ENCODE peak calls at places on chromosomes 6 and 20, in ten cellular contexts. O is T-helper 1 cell; A is smooth muscle cell of the brain vasculature; F is stimulated activated CD4-positive, alpha-beta T cell treated with anti-CD3 and anti-CD28 coated beads, Interleukin-1b, Interleukin-23, amount 100 ng/mL, for 4 hours; K is Calu3; R is HS-27A; M is NCI-H1092 treated with DMSO at 0.1 percent for 48 hours; W is fibroblast of mammary gland; Y is heart left ventricle; D is KG1. N is an unnamed sample.

GRCh38 chr6:158560787-158561246 is 926 bp downstream of the TMEM181 start:
- DNase-seq in Y (no peak), M (no peak), A (no peak), O (no peak), F (no peak), R (no peak), W (no peak), K (peak; percentile 16), D (no peak), N (no peak)

GRCh38 chr6:12585497-12585958 is 131.0 kb upstream of the PHACTR1 start:
- DNase-seq in R (no peak), W (no peak), K (no peak), O (no peak), A (no peak), M (no peak), D (no peak), Y (peak; percentile 43), F (no peak), N (no peak)

GRCh38 chr20:33601016-33601415 is 61.1 kb upstream of the C20orf144 start:
- DNase-seq in A (no peak), W (no peak), R (no peak), K (no peak), Y (no peak), O (no peak), M (no peak), F (no peak), D (no peak), N (no peak)

GRCh38 chr6:155313602-155314091 is 637 bp downstream of the TFB1M start:
- DNase-seq in K (no peak), A (no peak), W (peak; percentile 35), F (no peak), Y (no peak), O (no peak), R (peak; percentile 20), M (peak; percentile 39), D (peak; percentile 72), N (peak; percentile 16)

GRCh38 chr20:51622004-51622874 is 79.7 kb upstream of the NFATC2 start:
- DNase-seq in Y (no peak), W (no peak), R (no peak), A (no peak), O (no peak), K (no peak), M (no peak), F (no peak), D (no peak), N (no peak)

GRCh38 chr20:10337291-10337690 is 96.7 kb downstream of the MKKS start:
- DNase-seq in O (no peak), R (no peak), D (no peak), W (peak; percentile 82), M (no peak), K (no peak), Y (no peak), A (no peak), F (no peak), N (no peak)

GRCh38 chr6:113969888-113970807 is 800 bp downstream of the HDAC2 start:
- DNase-seq in K (peak; percentile 60), D (no peak), F (no peak), O (peak; percentile 34), W (peak; percentile 29), Y (peak; percentile 62), A (no peak), R (no peak), M (peak; percentile 39), N (no peak)

GRCh38 chr20:5482791-5483190 is 166.0 kb upstream of the PROKR2 start:
- DNase-seq in F (no peak), R (no peak), Y (no peak), K (no peak), O (no peak), M (peak; percentile 36), D (no peak), W (peak; percentile 63), A (no peak), N (no peak)

GRCh38 chr20:63264519-63264918 is 8.1 kb upstream of the ARFGAP1 start:
- DNase-seq in W (no peak), K (no peak), A (no peak), Y (no peak), O (no peak), F (no peak), M (no peak), D (no peak), R (no peak), N (no peak)

GRCh38 chr20:22568872-22569344 is 15.5 kb downstream of the FOXA2 start:
- DNase-seq in Y (no peak), R (no peak), F (no peak), M (no peak), W (no peak), K (no peak), A (no peak), D (no peak), O (no peak), N (no peak)

GRCh38 chr6:12371641-12372146 is 81.5 kb downstream of the EDN1 start:
- DNase-seq in O (no peak), F (no peak), W (no peak), D (no peak), Y (no peak), K (no peak), M (no peak), R (no peak), A (no peak), N (no peak)

GRCh38 chr20:59441860-59442810 is 141.7 kb downstream of the EDN3 start:
- DNase-seq in K (no peak), M (no peak), Y (no peak), D (no peak), W (no peak), R (no peak), O (no peak), A (no peak), F (no peak), N (no peak)

GRCh38 chr6:9979996-9980395 is 434.9 kb downstream of the TFAP2A start:
- DNase-seq in O (no peak), D (no peak), W (no peak), F (no peak), Y (no peak), A (no peak), R (no peak), M (no peak), K (no peak), N (no peak)

GRCh38 chr6:4727671-4728435 is 48.4 kb upstream of the CDYL start:
- DNase-seq in K (peak; percentile 10), O (no peak), D (no peak), W (peak; percentile 4), M (peak; percentile 2), Y (no peak), A (no peak), R (no peak), F (no peak), N (no peak)

GRCh38 chr6:112470950-112471349 is 123.8 kb downstream of the RFPL4B start:
- DNase-seq in Y (no peak), R (no peak), W (no peak), O (no peak), A (no peak), F (no peak), K (no peak), D (no peak), M (no peak), N (no peak)

GRCh38 chr6:79804732-79805131 is 142.6 kb downstream of the ELOVL4 start:
- DNase-seq in K (no peak), M (no peak), R (no peak), Y (no peak), W (no peak), O (no peak), D (no peak), F (no peak), A (no peak), N (no peak)

GRCh38 chr6:117469356-117469755 is 13.1 kb upstream of the DCBLD1 start:
- DNase-seq in W (no peak), M (no peak), D (no peak), F (no peak), R (no peak), K (no peak), Y (no peak), O (no peak), A (no peak), N (no peak)

GRCh38 chr6:153015094-153015645 is 12.7 kb upstream of the MTRF1L start:
- DNase-seq in M (no peak), A (no peak), W (no peak), R (no peak), O (no peak), Y (no peak), K (no peak), F (no peak), D (no peak), N (no peak)

GRCh38 chr20:52536841-52537400 is 345.3 kb upstream of the ZFP64 start:
- DNase-seq in D (no peak), M (no peak), W (no peak), A (no peak), O (no peak), F (no peak), R (no peak), Y (no peak), K (no peak), N (no peak)

GRCh38 chr6:169977434-169978265 is 226.2 kb downstream of the ERMARD start:
- DNase-seq in F (no peak), K (no peak), Y (no peak), W (no peak), R (no peak), D (no peak), O (no peak), M (no peak), A (no peak), N (no peak)

GRCh38 chr6:143325379-143326140 is 124.9 kb downstream of the ADAT2 start:
- DNase-seq in A (no peak), F (no peak), D (no peak), R (no peak), O (no peak), K (no peak), M (no peak), W (peak; percentile 74), Y (no peak), N (peak; percentile 57)

GRCh38 chr20:47670913-47671312 is 114.4 kb downstream of the SULF2 start:
- DNase-seq in K (no peak), O (no peak), R (no peak), W (no peak), A (no peak), M (no peak), D (no peak), Y (no peak), F (no peak), N (no peak)

GRCh38 chr6:116221931-116222330 is 31.9 kb downstream of the TSPYL4 start:
- DNase-seq in D (no peak), R (no peak), F (no peak), M (no peak), Y (no peak), W (no peak), O (no peak), K (no peak), A (no peak), N (no peak)

GRCh38 chr20:17568972-17569471 is 853 bp upstream of the DSTN start:
- DNase-seq in K (peak; percentile 71), Y (peak; percentile 89), R (peak; percentile 98), W (peak; percentile 97), A (no peak), O (no peak), F (no peak), M (peak; percentile 15), D (no peak), N (peak; percentile 88)

GRCh38 chr20:61948586-61949362 is 116.9 kb downstream of the TAF4 start:
- DNase-seq in K (no peak), O (no peak), W (no peak), D (no peak), Y (no peak), R (no peak), A (no peak), F (no peak), M (no peak), N (no peak)

GRCh38 chr20:5372371-5372770 is 55.6 kb upstream of the PROKR2 start:
- DNase-seq in O (no peak), R (no peak), K (no peak), Y (no peak), F (no peak), W (no peak), M (no peak), D (no peak), A (no peak), N (no peak)

GRCh38 chr6:134437376-134437775 is 119.5 kb upstream of the SGK1 start:
- DNase-seq in A (no peak), F (no peak), R (no peak), O (no peak), M (no peak), W (peak; percentile 82), K (no peak), D (no peak), Y (no peak), N (no peak)

GRCh38 chr20:19524691-19525090 is 233.4 kb upstream of the RIN2 start:
- DNase-seq in O (no peak), K (no peak), D (no peak), W (no peak), F (no peak), M (no peak), A (no peak), Y (no peak), R (no peak), N (no peak)

N was measured in HS-5.